ENCODE peak calls at places on chromosomes 11 and 22, in nine cellular contexts. B is MM.1S; E is CD8-positive, alpha-beta memory T cell; M is heart left ventricle; L is CD4-positive, CD25-positive, alpha-beta regulatory T cell; U is SJSA1; C is GM12878; Z is body of pancreas; O is mesenchymal stem cell. I is an unnamed sample.

GRCh38 chr22:39183991-39184585 is 31.6 kb upstream of the CBX7 start:
- DNase-seq in U (no peak), Z (peak; percentile 90), E (no peak), C (no peak), M (no peak), O (peak; percentile 37), L (no peak), B (no peak), I (peak; percentile 56)

GRCh38 chr11:21295508-21295907 is 626.1 kb downstream of the NELL1 start:
- DNase-seq in O (no peak), B (no peak), U (no peak), E (no peak), M (no peak), L (no peak), C (no peak), Z (no peak), I (peak; percentile 79)

GRCh38 chr11:88293931-88294330 is 43.6 kb downstream of the CTSC start:
- DNase-seq in C (no peak), L (no peak), E (no peak), B (no peak), U (no peak), Z (no peak), M (no peak), O (no peak), I (no peak)

GRCh38 chr11:72069787-72070251 is 10.5 kb downstream of the NUMA1 start:
- DNase-seq in U (peak; percentile 47), L (no peak), E (no peak), C (no peak), B (peak; percentile 64), Z (peak; percentile 86), O (peak; percentile 88), M (peak; percentile 77), I (peak; percentile 71)

GRCh38 chr22:44497218-44497903 is 672 bp downstream of the RTL6 start:
- DNase-seq in M (no peak), E (no peak), Z (peak; percentile 40), B (no peak), L (no peak), U (peak; percentile 18), C (no peak), O (peak; percentile 11), I (peak; percentile 5)

GRCh38 chr11:78290293-78291176 is 101.8 kb downstream of the USP35 start:
- DNase-seq in E (no peak), O (peak; percentile 92), B (no peak), C (no peak), M (no peak), Z (no peak), L (no peak), U (no peak), I (no peak)

GRCh38 chr11:76206327-76207081 is at the start of gene WNT11:
- DNase-seq in C (no peak), E (peak; percentile 38), Z (peak; percentile 80), O (peak; percentile 43), M (peak; percentile 61), B (peak; percentile 59), U (no peak), L (peak; percentile 32), I (peak; percentile 56)

GRCh38 chr11:73716153-73717056 is 44.5 kb downstream of the RAB6A start:
- DNase-seq in U (no peak), M (no peak), L (no peak), C (no peak), Z (no peak), E (no peak), B (no peak), O (peak; percentile 29), I (no peak)

DNA sequence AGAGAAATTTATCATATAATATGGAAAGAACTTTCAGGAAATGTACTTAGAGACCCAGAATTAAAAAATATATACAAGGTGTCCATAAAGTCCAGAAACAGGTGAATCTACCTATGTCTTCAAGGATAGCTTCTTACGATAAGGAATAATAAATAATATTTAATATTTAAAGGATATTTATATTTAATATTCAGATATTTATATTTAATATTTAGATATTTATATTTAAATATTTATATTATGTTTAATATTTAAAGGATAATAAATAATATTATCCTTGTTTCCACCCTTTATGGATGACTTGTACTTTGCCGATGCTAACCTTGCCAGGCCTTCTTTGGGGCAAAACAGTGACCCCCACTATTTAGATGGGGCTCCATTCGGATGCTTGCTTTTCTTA is 169.5 kb upstream of the CADM1 start:
- DNase-seq in U (no peak), O (no peak), E (no peak), B (no peak), L (no peak), Z (no peak), C (no peak), M (no peak), I (no peak)
- H3K4me1 ChIP-seq in U (peaks cover 15% of the 10 kb centered on the region), O (peaks cover 29% of the 10 kb centered on the region), E (no peaks in the 10 kb centered on the region), B (no peaks in the 10 kb centered on the region), L (no peaks in the 10 kb centered on the region), Z (no peaks in the 10 kb centered on the region), C (no peaks in the 10 kb centered on the region), M (peaks cover 10% of the 10 kb centered on the region), I (peaks cover 7% of the 10 kb centered on the region)

DNA sequence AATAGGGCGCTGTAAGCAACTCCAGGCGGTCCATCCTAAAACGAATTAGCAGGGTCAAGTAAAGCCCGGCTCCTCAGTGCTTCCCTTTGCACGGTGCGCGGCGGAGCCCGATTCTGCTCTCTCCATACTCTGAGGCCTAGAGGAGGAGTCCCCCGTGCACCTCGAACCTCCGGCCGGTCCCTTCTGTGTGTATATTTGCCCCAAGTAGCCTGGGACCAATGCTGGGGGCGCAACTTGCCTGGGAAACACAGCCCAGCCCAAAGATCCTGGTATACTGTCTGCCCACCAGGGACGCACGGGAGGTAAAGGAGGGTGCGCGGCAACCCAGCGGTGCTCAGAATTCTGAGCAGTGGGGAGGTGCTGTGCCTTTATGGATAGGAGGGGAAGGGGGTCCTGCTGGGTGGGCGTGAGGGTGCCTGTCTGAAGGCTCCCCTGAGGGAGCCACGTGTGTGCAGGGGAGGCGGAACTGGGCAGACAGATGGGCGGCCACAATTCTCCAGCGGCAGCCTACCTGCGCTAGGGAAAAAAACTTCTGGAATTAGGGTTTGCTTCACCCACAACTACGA is 4.8 kb upstream of the TBX1 start:
- DNase-seq in B (no peak), M (no peak), C (no peak), E (no peak), Z (no peak), L (no peak), O (no peak), U (no peak), I (no peak)
- H3K27me3 ChIP-seq in B (peaks cover 91% of the 10 kb centered on the region), M (peaks cover 61% of the 10 kb centered on the region), C (peaks cover 25% of the 10 kb centered on the region), E (peaks cover 62% of the 10 kb centered on the region), Z (peaks cover 27% of the 10 kb centered on the region), L (peaks cover 5% of the 10 kb centered on the region), O (peaks cover 67% of the 10 kb centered on the region), U (peaks cover 29% of the 10 kb centered on the region), I (peaks cover 59% of the 10 kb centered on the region)

GRCh38 chr11:94975599-94975998 is 2.1 kb downstream of the KDM4D start:
- DNase-seq in B (no peak), M (no peak), E (no peak), O (no peak), C (no peak), U (no peak), L (no peak), Z (no peak), I (no peak)

GRCh38 chr11:94974178-94974577 is 669 bp downstream of the KDM4D start:
- DNase-seq in O (no peak), L (no peak), Z (no peak), M (no peak), B (no peak), E (no peak), U (peak; percentile 14), C (no peak), I (no peak)

GRCh38 chr11:94968334-94968958 is 4.9 kb downstream of the CWC15 start:
- DNase-seq in Z (no peak), L (no peak), O (peak; percentile 67), M (no peak), C (no peak), E (no peak), U (no peak), B (peak; percentile 21), I (peak; percentile 8)

DNA sequence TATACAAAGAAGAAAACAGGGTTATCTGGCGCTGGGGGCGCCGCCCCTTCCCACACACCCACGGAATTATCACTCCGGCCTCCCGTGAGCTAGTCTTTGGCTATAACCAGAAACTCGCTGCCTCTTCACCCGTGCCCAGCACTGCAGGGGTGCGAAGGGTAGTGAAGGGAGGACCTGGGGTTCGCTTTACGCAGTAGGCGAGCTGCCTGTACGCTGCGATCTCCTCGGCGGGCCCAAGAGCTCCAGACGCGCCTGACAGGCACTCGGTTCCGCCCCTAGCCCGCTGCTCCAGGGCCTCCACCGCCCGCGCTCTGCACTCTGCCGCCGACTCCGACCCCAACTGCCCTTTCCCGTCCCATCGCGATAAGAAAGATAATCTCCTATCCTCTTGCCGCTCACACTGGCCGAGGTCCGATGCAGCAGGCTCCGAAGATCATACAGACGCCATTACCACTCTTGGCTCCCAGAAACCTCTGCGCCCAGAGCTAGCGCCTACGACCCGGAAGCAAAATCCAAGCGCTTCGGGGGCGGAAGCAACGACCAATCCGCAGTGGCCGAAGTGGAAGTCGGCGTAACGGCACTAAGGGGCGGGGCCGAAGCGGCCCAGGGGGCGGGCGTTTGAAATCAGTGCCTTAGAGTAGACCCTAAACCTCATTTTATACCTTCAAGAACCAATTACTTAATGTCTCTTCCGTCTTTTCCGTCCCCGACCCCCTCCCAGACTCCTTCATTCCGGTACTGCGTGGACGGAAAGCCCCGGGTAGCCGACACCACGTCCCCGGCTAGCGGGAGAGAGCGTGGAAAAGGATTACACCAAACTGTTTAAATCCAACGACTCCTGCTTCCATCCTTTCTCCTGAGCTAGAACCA is at the start of the genes CWC15 and KDM4D:
- DNase-seq in L (peak; percentile 92), C (peak; percentile 62), U (peak; percentile 71), M (peak; percentile 96), Z (peak; percentile 94), B (peak; percentile 97), E (peak; percentile 91), O (peak; percentile 95), I (peak; percentile 97)
- H3K4me1 ChIP-seq in L (peaks cover 12% of the 10 kb centered on the region), C (no peaks in the 10 kb centered on the region), U (no peaks in the 10 kb centered on the region), M (peaks cover 14% of the 10 kb centered on the region), Z (peaks cover 19% of the 10 kb centered on the region), B (peaks cover 13% of the 10 kb centered on the region), E (peaks cover 11% of the 10 kb centered on the region), O (no peaks in the 10 kb centered on the region), I (no peaks in the 10 kb centered on the region)

GRCh38 chr11:17600316-17601205 is 53.5 kb downstream of the OTOG start:
- DNase-seq in U (no peak), O (no peak), M (no peak), Z (no peak), E (no peak), L (no peak), C (no peak), B (no peak), I (peak; percentile 30)

GRCh38 chr11:17601206-17602075 is 54.4 kb downstream of the OTOG start:
- DNase-seq in M (no peak), C (no peak), Z (no peak), L (no peak), B (no peak), O (no peak), U (no peak), E (no peak), I (peak; percentile 34)

GRCh38 chr11:17598700-17599459 is 51.8 kb downstream of the OTOG start:
- DNase-seq in M (peak; percentile 51), B (peak; percentile 62), E (peak; percentile 53), O (peak; percentile 57), U (peak; percentile 54), C (peak; percentile 1), L (peak; percentile 25), Z (peak; percentile 78), I (peak; percentile 73)

GRCh38 chr11:17597770-17598169 is 50.7 kb downstream of the OTOG start:
- DNase-seq in Z (no peak), U (no peak), O (no peak), C (no peak), M (no peak), E (no peak), B (no peak), L (no peak), I (no peak)

DNA sequence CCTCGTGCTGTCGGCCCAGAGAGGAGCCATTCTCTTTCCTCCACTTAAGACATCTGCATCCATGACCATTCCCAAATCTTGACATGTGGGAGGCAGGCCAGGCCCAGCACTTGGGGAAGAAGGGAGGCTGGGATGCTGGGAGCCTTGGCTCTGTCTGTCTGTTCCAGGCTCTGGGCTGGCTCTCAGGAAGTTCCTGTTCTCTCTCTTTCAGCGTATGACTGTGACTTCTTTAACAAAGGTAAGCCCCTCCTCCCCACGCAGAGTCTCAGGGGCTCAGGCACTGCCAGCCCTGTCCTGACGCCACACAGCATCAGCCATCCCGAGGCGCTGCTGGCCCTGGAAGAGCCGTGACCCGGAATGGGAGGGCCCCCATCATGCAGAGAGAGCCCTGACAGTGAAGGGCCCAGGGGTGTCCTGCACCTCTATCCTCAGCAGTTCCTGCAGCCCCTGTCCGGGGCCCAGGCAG is 52.4 kb downstream of the OTOG start:
- DNase-seq in O (no peak), L (no peak), M (no peak), E (no peak), U (no peak), Z (no peak), C (no peak), B (no peak), I (no peak)
- H3K27me3 ChIP-seq in O (peaks cover 32% of the 10 kb centered on the region), L (no peaks in the 10 kb centered on the region), M (no peaks in the 10 kb centered on the region), E (no peaks in the 10 kb centered on the region), U (peaks cover 5% of the 10 kb centered on the region), Z (no peaks in the 10 kb centered on the region), C (no peaks in the 10 kb centered on the region), B (no peaks in the 10 kb centered on the region), I (no peaks in the 10 kb centered on the region)